ENCODE peak calls at places on chromosomes 12 and 14, in ten cellular contexts. One of them, this sample, is unnamed. For H3K36me3, the result is how much of the 10 kb centered on the place peaks cover.

GRCh38 chr12:94618995-94619695 is 31.2 kb downstream of the TMCC3 start:
- DNase-seq in fibroblast of lung: peak
- DNase-seq in GM12878: no peak
- DNase-seq in mammary epithelial cell: peak
- DNase-seq in astrocyte: peak
- DNase-seq in PC-9: no peak
- DNase-seq in neural progenitor cell: no peak
- DNase-seq in MM.1S: no peak
- DNase-seq in H1: no peak
- DNase-seq in GM23248: peak
- DNase-seq in this sample: peak

GRCh38 chr14:90513151-90514014 is 116.6 kb downstream of the CALM1 start:
- DNase-seq in fibroblast of lung: peak
- DNase-seq in GM12878: no peak
- DNase-seq in mammary epithelial cell: peak
- DNase-seq in astrocyte: no peak
- DNase-seq in PC-9: peak
- DNase-seq in neural progenitor cell: peak
- DNase-seq in MM.1S: no peak
- DNase-seq in H1: no peak
- DNase-seq in GM23248: peak
- DNase-seq in this sample: peak

GRCh38 chr14:50954811-50955372 is 10.6 kb upstream of the PYGL start:
- DNase-seq in fibroblast of lung: peak
- DNase-seq in GM12878: no peak
- DNase-seq in mammary epithelial cell: peak
- DNase-seq in astrocyte: peak
- DNase-seq in PC-9: peak
- DNase-seq in neural progenitor cell: peak
- DNase-seq in MM.1S: no peak
- DNase-seq in H1: no peak
- DNase-seq in GM23248: peak
- DNase-seq in this sample: peak

GRCh38 chr14:47302121-47302520 is 373.3 kb downstream of the MDGA2 start:
- DNase-seq in fibroblast of lung: no peak
- DNase-seq in GM12878: no peak
- DNase-seq in mammary epithelial cell: no peak
- DNase-seq in astrocyte: no peak
- DNase-seq in PC-9: no peak
- DNase-seq in neural progenitor cell: no peak
- DNase-seq in MM.1S: no peak
- DNase-seq in H1: no peak
- DNase-seq in GM23248: no peak
- DNase-seq in this sample: no peak

GRCh38 chr14:78598046-78598652 is 428.0 kb downstream of the NRXN3 start:
- DNase-seq in fibroblast of lung: peak
- DNase-seq in GM12878: no peak
- DNase-seq in mammary epithelial cell: peak
- DNase-seq in astrocyte: peak
- DNase-seq in PC-9: peak
- DNase-seq in neural progenitor cell: peak
- DNase-seq in MM.1S: peak
- DNase-seq in H1: peak
- DNase-seq in GM23248: peak
- DNase-seq in this sample: peak

GRCh38 chr14:91246051-91246852 is 1.7 kb upstream of the GPR68 start:
- DNase-seq in fibroblast of lung: no peak
- DNase-seq in GM12878: no peak
- DNase-seq in mammary epithelial cell: no peak
- DNase-seq in astrocyte: no peak
- DNase-seq in PC-9: no peak
- DNase-seq in neural progenitor cell: no peak
- DNase-seq in MM.1S: peak
- DNase-seq in H1: no peak
- DNase-seq in GM23248: no peak
- DNase-seq in this sample: no peak

GRCh38 chr14:92456215-92457017 is 57.2 kb upstream of the RIN3 start:
- DNase-seq in fibroblast of lung: peak
- DNase-seq in GM12878: no peak
- DNase-seq in mammary epithelial cell: peak
- DNase-seq in astrocyte: peak
- DNase-seq in PC-9: peak
- DNase-seq in neural progenitor cell: peak
- DNase-seq in MM.1S: peak
- DNase-seq in H1: peak
- DNase-seq in GM23248: peak
- DNase-seq in this sample: peak

GRCh38 chr12:77608157-77608755 is 222.4 kb upstream of the NAV3 start:
- DNase-seq in fibroblast of lung: no peak
- DNase-seq in GM12878: no peak
- DNase-seq in mammary epithelial cell: no peak
- DNase-seq in astrocyte: no peak
- DNase-seq in PC-9: no peak
- DNase-seq in neural progenitor cell: no peak
- DNase-seq in MM.1S: no peak
- DNase-seq in H1: no peak
- DNase-seq in GM23248: no peak
- DNase-seq in this sample: no peak

GRCh38 chr12:122021822-122022392 is at the start of gene BCL7A:
- DNase-seq in fibroblast of lung: peak
- DNase-seq in GM12878: no peak
- DNase-seq in mammary epithelial cell: peak
- DNase-seq in astrocyte: peak
- DNase-seq in PC-9: peak
- DNase-seq in neural progenitor cell: peak
- DNase-seq in MM.1S: peak
- DNase-seq in H1: no peak
- DNase-seq in GM23248: peak
- DNase-seq in this sample: peak

GRCh38 chr12:57464569-57464968 is 5.0 kb downstream of the GLI1 start:
- DNase-seq in fibroblast of lung: no peak
- DNase-seq in GM12878: no peak
- DNase-seq in mammary epithelial cell: no peak
- DNase-seq in astrocyte: no peak
- DNase-seq in PC-9: no peak
- DNase-seq in neural progenitor cell: no peak
- DNase-seq in MM.1S: no peak
- DNase-seq in H1: no peak
- DNase-seq in GM23248: no peak
- DNase-seq in this sample: no peak

GRCh38 chr12:57461904-57462306 is 2.3 kb downstream of the GLI1 start:
- DNase-seq in fibroblast of lung: peak
- DNase-seq in GM12878: no peak
- DNase-seq in mammary epithelial cell: no peak
- DNase-seq in astrocyte: peak
- DNase-seq in PC-9: no peak
- DNase-seq in neural progenitor cell: no peak
- DNase-seq in MM.1S: no peak
- DNase-seq in H1: no peak
- DNase-seq in GM23248: no peak
- DNase-seq in this sample: no peak

GRCh38 chr12:57460457-57461325 is 1.1 kb downstream of the GLI1 start:
- DNase-seq in fibroblast of lung: no peak
- DNase-seq in GM12878: no peak
- DNase-seq in mammary epithelial cell: no peak
- DNase-seq in astrocyte: no peak
- DNase-seq in PC-9: no peak
- DNase-seq in neural progenitor cell: peak
- DNase-seq in MM.1S: peak
- DNase-seq in H1: no peak
- DNase-seq in GM23248: no peak
- DNase-seq in this sample: no peak

GRCh38 chr12:57461326-57461903 is 1.8 kb downstream of the GLI1 start:
- DNase-seq in fibroblast of lung: peak
- DNase-seq in GM12878: no peak
- DNase-seq in mammary epithelial cell: peak
- DNase-seq in astrocyte: peak
- DNase-seq in PC-9: peak
- DNase-seq in neural progenitor cell: peak
- DNase-seq in MM.1S: no peak
- DNase-seq in H1: no peak
- DNase-seq in GM23248: peak
- DNase-seq in this sample: peak

GRCh38 chr12:57462307-57463253 is 3.0 kb downstream of the GLI1 start:
- DNase-seq in fibroblast of lung: peak
- DNase-seq in GM12878: peak
- DNase-seq in mammary epithelial cell: peak
- DNase-seq in astrocyte: peak
- DNase-seq in PC-9: peak
- DNase-seq in neural progenitor cell: peak
- DNase-seq in MM.1S: peak
- DNase-seq in H1: peak
- DNase-seq in GM23248: peak
- DNase-seq in this sample: peak
- TF ChIP-seq EZH2 in fibroblast of lung: no peak
- TF ChIP-seq EZH2 in GM12878: no peak
- TF ChIP-seq EZH2 in mammary epithelial cell: no peak
- TF ChIP-seq EZH2 in astrocyte: no peak
- TF ChIP-seq EZH2 in PC-9: no peak
- TF ChIP-seq EZH2 in neural progenitor cell: no peak
- TF ChIP-seq EZH2 in MM.1S: no peak
- TF ChIP-seq EZH2 in H1: no peak
- TF ChIP-seq EZH2 in GM23248: no peak
- TF ChIP-seq EZH2 in this sample: no peak

GRCh38 chr12:124559182-124560017 is 8.0 kb downstream of the NCOR2 start:
- DNase-seq in fibroblast of lung: peak
- DNase-seq in GM12878: no peak
- DNase-seq in mammary epithelial cell: no peak
- DNase-seq in astrocyte: no peak
- DNase-seq in PC-9: no peak
- DNase-seq in neural progenitor cell: no peak
- DNase-seq in MM.1S: no peak
- DNase-seq in H1: no peak
- DNase-seq in GM23248: no peak
- DNase-seq in this sample: no peak
- H3K4me2 ChIP-seq in fibroblast of lung: no peak
- H3K4me2 ChIP-seq in GM12878: no peak
- H3K4me2 ChIP-seq in mammary epithelial cell: no peak
- H3K4me2 ChIP-seq in astrocyte: no peak
- H3K4me2 ChIP-seq in PC-9: no peak
- H3K4me2 ChIP-seq in neural progenitor cell: no peak
- H3K4me2 ChIP-seq in MM.1S: no peak
- H3K4me2 ChIP-seq in H1: no peak
- H3K4me2 ChIP-seq in GM23248: no peak
- H3K4me2 ChIP-seq in this sample: no peak

DNA sequence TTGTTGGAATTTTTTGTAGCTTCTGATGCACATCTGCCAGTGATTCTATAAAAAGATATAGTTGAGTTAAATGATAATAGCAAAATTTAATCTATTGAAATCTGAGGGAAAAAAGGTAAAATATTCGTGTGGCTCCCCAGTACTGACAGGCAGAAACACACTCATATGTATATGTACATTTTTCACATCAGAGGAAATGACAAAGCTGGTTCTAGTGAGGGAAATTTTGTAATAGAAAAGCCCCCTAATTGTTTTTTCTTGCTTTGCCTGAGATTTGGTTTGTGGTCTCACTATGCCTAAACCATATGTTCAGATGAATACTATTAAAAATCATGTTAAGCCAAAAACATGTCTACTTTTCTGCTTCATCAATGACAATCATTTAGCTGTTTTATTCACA is 203.4 kb downstream of the ANO6 start:
- DNase-seq in fibroblast of lung: no peak
- DNase-seq in GM12878: no peak
- DNase-seq in mammary epithelial cell: no peak
- DNase-seq in astrocyte: no peak
- DNase-seq in PC-9: no peak
- DNase-seq in neural progenitor cell: no peak
- DNase-seq in MM.1S: no peak
- DNase-seq in H1: no peak
- DNase-seq in GM23248: no peak
- DNase-seq in this sample: no peak
- H3K36me3 ChIP-seq in fibroblast of lung: under half
- H3K36me3 ChIP-seq in GM12878: under half
- H3K36me3 ChIP-seq in mammary epithelial cell: under half
- H3K36me3 ChIP-seq in astrocyte: under half
- H3K36me3 ChIP-seq in PC-9: under half
- H3K36me3 ChIP-seq in neural progenitor cell: under half
- H3K36me3 ChIP-seq in MM.1S: under half
- H3K36me3 ChIP-seq in H1: under half
- H3K36me3 ChIP-seq in GM23248: under half
- H3K36me3 ChIP-seq in this sample: under half

GRCh38 chr12:48881652-48882324 is 16.1 kb upstream of the RND1 start:
- DNase-seq in fibroblast of lung: peak
- DNase-seq in GM12878: no peak
- DNase-seq in mammary epithelial cell: no peak
- DNase-seq in astrocyte: no peak
- DNase-seq in PC-9: no peak
- DNase-seq in neural progenitor cell: peak
- DNase-seq in MM.1S: no peak
- DNase-seq in H1: no peak
- DNase-seq in GM23248: peak
- DNase-seq in this sample: no peak
- TF ChIP-seq EZH2 in fibroblast of lung: peak
- TF ChIP-seq EZH2 in GM12878: no peak
- TF ChIP-seq EZH2 in mammary epithelial cell: no peak
- TF ChIP-seq EZH2 in astrocyte: no peak
- TF ChIP-seq EZH2 in PC-9: no peak
- TF ChIP-seq EZH2 in neural progenitor cell: no peak
- TF ChIP-seq EZH2 in MM.1S: no peak
- TF ChIP-seq EZH2 in H1: no peak
- TF ChIP-seq EZH2 in GM23248: no peak
- TF ChIP-seq EZH2 in this sample: no peak

GRCh38 chr14:65168840-65169239 is 66.5 kb upstream of the MAX start:
- DNase-seq in fibroblast of lung: no peak
- DNase-seq in GM12878: no peak
- DNase-seq in mammary epithelial cell: peak
- DNase-seq in astrocyte: no peak
- DNase-seq in PC-9: no peak
- DNase-seq in neural progenitor cell: no peak
- DNase-seq in MM.1S: no peak
- DNase-seq in H1: no peak
- DNase-seq in GM23248: peak
- DNase-seq in this sample: peak
- H3K4me2 ChIP-seq in fibroblast of lung: no peak
- H3K4me2 ChIP-seq in GM12878: peak
- H3K4me2 ChIP-seq in mammary epithelial cell: no peak
- H3K4me2 ChIP-seq in astrocyte: peak
- H3K4me2 ChIP-seq in PC-9: no peak
- H3K4me2 ChIP-seq in neural progenitor cell: no peak
- H3K4me2 ChIP-seq in MM.1S: peak
- H3K4me2 ChIP-seq in H1: no peak
- H3K4me2 ChIP-seq in GM23248: peak
- H3K4me2 ChIP-seq in this sample: peak

This sample was measured in PC-3.